ENCODE peak calls at places on chromosomes 12 and 14, in nine cellular contexts. J, E, D, R, V, S, G, C and I are unnamed samples.

GRCh38 chr14:102192840-102193502 is 53.3 kb downstream of the WDR20 start:
- DNase-seq in J (no peak), C (no peak), V (no peak), S (no peak), R (no peak), D (no peak), G (no peak), E (no peak), I (no peak)

GRCh38 chr14:100955201-100955600 is 51.7 kb upstream of the RTL1 start:
- DNase-seq in R (no peak), S (peak), C (no peak), G (peak), V (no peak), D (no peak), E (peak), J (peak), I (no peak)

GRCh38 chr12:40632933-40633332 is 59.3 kb upstream of the CNTN1 start:
- DNase-seq in R (no peak), D (no peak), V (no peak), C (no peak), G (no peak), S (no peak), E (no peak), J (no peak), I (no peak)

GRCh38 chr12:47995976-47996375 is 8.3 kb downstream of the COL2A1 start:
- DNase-seq in J (no peak), G (peak), D (no peak), R (peak), E (peak), C (peak), S (peak), V (no peak), I (no peak)

GRCh38 chr12:75480469-75480949 is at the start of gene GLIPR1:
- DNase-seq in G (peak), E (peak), J (peak), D (peak), R (peak), C (peak), S (peak), V (no peak), I (no peak)

GRCh38 chr12:45289245-45290217 is 73.6 kb downstream of the ANO6 start:
- DNase-seq in D (no peak), S (no peak), C (no peak), J (no peak), V (no peak), R (no peak), E (no peak), G (no peak), I (no peak)

GRCh38 chr14:71645656-71646055 is 286.6 kb upstream of the RGS6 start:
- DNase-seq in G (peak), R (no peak), D (no peak), C (no peak), S (no peak), E (peak), V (no peak), J (no peak), I (no peak)

GRCh38 chr14:98203421-98203820 is 1068.6 kb downstream of the BCL11B start:
- DNase-seq in G (no peak), E (no peak), C (peak), S (no peak), V (no peak), D (no peak), J (no peak), R (no peak), I (no peak)

GRCh38 chr14:91115986-91116385 is 2.1 kb downstream of the DGLUCY start:
- DNase-seq in R (no peak), G (no peak), E (no peak), V (no peak), D (no peak), J (no peak), C (no peak), S (no peak), I (no peak)

GRCh38 chr12:120252071-120252906 is 13.2 kb downstream of the PXN start:
- DNase-seq in C (no peak), E (no peak), G (no peak), R (no peak), J (no peak), V (no peak), S (no peak), D (no peak), I (no peak)

GRCh38 chr12:19074700-19075099 is 54.8 kb upstream of the PLEKHA5 start:
- DNase-seq in C (no peak), J (no peak), S (no peak), E (peak), V (no peak), R (no peak), D (no peak), G (peak), I (no peak)

GRCh38 chr12:5244513-5244972 is 187.4 kb upstream of the NTF3 start:
- DNase-seq in G (no peak), C (peak), V (peak), E (no peak), S (no peak), D (no peak), J (no peak), R (no peak), I (no peak)

GRCh38 chr12:9619411-9620179 is 11.9 kb upstream of the KLRB1 start:
- DNase-seq in R (no peak), E (no peak), D (no peak), V (no peak), S (no peak), G (no peak), C (no peak), J (no peak), I (no peak)

GRCh38 chr12:81077329-81077685 is 572 bp upstream of the ACSS3 start:
- DNase-seq in D (no peak), V (peak), J (no peak), E (peak), G (peak), C (no peak), R (no peak), S (no peak), I (no peak)

GRCh38 chr12:54723653-54724256 is 75.6 kb upstream of the DCD start:
- DNase-seq in D (no peak), V (peak), C (no peak), R (no peak), S (no peak), J (no peak), G (peak), E (peak), I (no peak)

GRCh38 chr12:106205208-106206069 is 42.4 kb downstream of the CKAP4 start:
- DNase-seq in R (no peak), S (no peak), J (no peak), G (no peak), D (no peak), V (no peak), E (no peak), C (no peak), I (no peak)

GRCh38 chr12:110533607-110534006 is 31.5 kb downstream of the RAD9B start:
- DNase-seq in V (no peak), C (peak), D (no peak), J (no peak), S (no peak), G (peak), R (no peak), E (peak), I (no peak)

GRCh38 chr12:44158746-44159145 is 322.9 kb downstream of the TMEM117 start:
- DNase-seq in S (no peak), C (no peak), D (no peak), R (no peak), J (no peak), V (no peak), E (no peak), G (no peak), I (no peak)

GRCh38 chr14:35331605-35332516 is 39.7 kb downstream of the PSMA6 start:
- DNase-seq in S (no peak), E (peak), J (no peak), V (no peak), G (peak), D (peak), R (no peak), C (peak), I (peak)

GRCh38 chr12:112153900-112154234 is 28.5 kb downstream of the TRAFD1 start:
- DNase-seq in D (peak), S (no peak), R (no peak), G (no peak), V (no peak), E (no peak), C (no peak), J (no peak), I (peak)

GRCh38 chr14:77024171-77024627 is 4.3 kb downstream of the IRF2BPL start:
- DNase-seq in S (no peak), E (no peak), V (peak), R (no peak), D (no peak), J (no peak), G (peak), C (peak), I (no peak)

GRCh38 chr12:45342171-45342570 is 126.3 kb downstream of the ANO6 start:
- DNase-seq in R (no peak), C (no peak), J (no peak), V (no peak), G (no peak), E (no peak), D (no peak), S (no peak), I (no peak)

GRCh38 chr12:43937947-43938346 is 102.1 kb downstream of the TMEM117 start:
- DNase-seq in R (no peak), G (peak), D (no peak), E (peak), J (peak), S (no peak), V (peak), C (peak), I (no peak)

GRCh38 chr12:14886271-14886670 is 617 bp upstream of the MGP start:
- DNase-seq in G (no peak), J (no peak), D (no peak), R (no peak), S (no peak), C (no peak), E (no peak), V (no peak), I (no peak)

GRCh38 chr12:94571556-94571955 is 78.8 kb downstream of the TMCC3 start:
- DNase-seq in E (peak), G (peak), R (peak), J (peak), S (no peak), D (no peak), C (peak), V (peak), I (no peak)

GRCh38 chr14:59632381-59632780 is 55.8 kb upstream of the CCDC175 start:
- DNase-seq in G (peak), E (peak), V (peak), J (peak), R (no peak), S (no peak), D (no peak), C (peak), I (no peak)

GRCh38 chr14:60757617-60758016 is 23.1 kb downstream of the MNAT1 start:
- DNase-seq in E (peak), J (no peak), V (no peak), R (peak), C (no peak), S (peak), D (no peak), G (peak), I (no peak)

GRCh38 chr12:132600048-132601032 is 10.0 kb downstream of the LRCOL1 start:
- DNase-seq in R (no peak), S (no peak), V (peak), E (peak), G (peak), J (peak), C (peak), D (peak), I (no peak)

GRCh38 chr12:68236421-68237059 is 10.9 kb upstream of the IL26 start:
- DNase-seq in D (no peak), E (peak), R (no peak), G (peak), J (peak), S (no peak), V (no peak), C (no peak), I (no peak)

GRCh38 chr14:24681056-24681455 is 47.1 kb upstream of the GZMB start:
- DNase-seq in G (no peak), R (no peak), D (no peak), C (no peak), V (no peak), E (no peak), S (no peak), J (no peak), I (no peak)

GRCh38 chr14:74302634-74303569 is at the start of gene ABCD4:
- DNase-seq in D (peak), S (peak), E (peak), C (peak), G (peak), R (peak), V (peak), J (peak), I (peak)

GRCh38 chr12:80445083-80445482 is 1.0 kb downstream of the PTPRQ start:
- DNase-seq in E (no peak), J (no peak), R (peak), G (peak), C (no peak), V (no peak), S (peak), D (no peak), I (no peak)

GRCh38 chr12:4780624-4781023 is 60.4 kb downstream of the GALNT8 start:
- DNase-seq in G (no peak), E (no peak), C (no peak), V (no peak), S (no peak), D (no peak), R (no peak), J (no peak), I (no peak)

GRCh38 chr12:24278832-24279231 is 329.4 kb upstream of the SOX5 start:
- DNase-seq in E (no peak), R (no peak), G (no peak), J (no peak), V (no peak), S (no peak), C (no peak), D (no peak), I (no peak)

GRCh38 chr12:38118632-38119031 is 197.9 kb upstream of the ALG10B start:
- DNase-seq in G (no peak), V (no peak), J (no peak), D (no peak), C (no peak), R (no peak), S (no peak), E (no peak), I (no peak)

GRCh38 chr12:40959041-40959440 is 229.1 kb upstream of the PDZRN4 start:
- DNase-seq in J (no peak), E (peak), S (peak), C (no peak), D (no peak), V (no peak), R (peak), G (peak), I (no peak)

GRCh38 chr12:129961111-129961510 is 57.3 kb upstream of the TMEM132D start:
- DNase-seq in E (no peak), R (no peak), V (no peak), C (no peak), J (no peak), G (no peak), S (no peak), D (no peak), I (no peak)

GRCh38 chr12:2409656-2410265 is 357.0 kb downstream of the CACNA1C start:
- DNase-seq in D (peak), C (no peak), J (no peak), E (no peak), R (no peak), S (no peak), V (no peak), G (no peak), I (no peak)
- TF ChIP-seq CTCF in D (no peak), C (no peak), J (no peak), E (no peak), R (no peak), S (no peak), V (no peak), G (no peak), I (no peak)

GRCh38 chr14:106459971-106460730 is 933.8 kb downstream of the TMEM121 start:
- DNase-seq in V (no peak), G (no peak), R (no peak), C (no peak), D (no peak), S (no peak), E (no peak), J (peak), I (no peak)
- TF ChIP-seq CTCF in V (no peak), G (no peak), R (no peak), C (no peak), D (peak), S (no peak), E (no peak), J (no peak), I (no peak)

DNA sequence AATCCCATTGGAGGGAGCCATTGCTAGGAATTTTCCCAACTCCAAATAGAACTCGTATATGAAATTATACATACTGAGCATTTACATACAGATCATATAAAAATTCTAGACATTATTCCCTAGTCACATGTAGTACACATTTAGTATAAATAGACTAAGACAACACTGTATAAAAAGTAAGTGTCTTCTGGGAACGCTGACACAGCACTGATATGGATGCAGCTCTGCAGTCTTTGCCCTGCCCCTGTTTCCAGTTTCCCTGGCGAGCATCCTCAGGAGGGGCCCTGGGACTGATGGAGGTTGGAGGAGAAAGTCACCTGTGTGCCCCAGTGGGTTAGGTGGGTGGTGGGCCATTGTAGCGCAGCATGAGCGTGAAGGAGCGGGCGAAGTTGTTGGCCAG is 97.8 kb upstream of the CLMN start:
- DNase-seq in D (no peak), J (no peak), E (no peak), C (no peak), G (no peak), R (no peak), S (no peak), V (no peak), I (no peak)
- TF ChIP-seq CTCF in D (no peak), J (no peak), E (no peak), C (no peak), G (no peak), R (no peak), S (no peak), V (no peak), I (peak)

DNA sequence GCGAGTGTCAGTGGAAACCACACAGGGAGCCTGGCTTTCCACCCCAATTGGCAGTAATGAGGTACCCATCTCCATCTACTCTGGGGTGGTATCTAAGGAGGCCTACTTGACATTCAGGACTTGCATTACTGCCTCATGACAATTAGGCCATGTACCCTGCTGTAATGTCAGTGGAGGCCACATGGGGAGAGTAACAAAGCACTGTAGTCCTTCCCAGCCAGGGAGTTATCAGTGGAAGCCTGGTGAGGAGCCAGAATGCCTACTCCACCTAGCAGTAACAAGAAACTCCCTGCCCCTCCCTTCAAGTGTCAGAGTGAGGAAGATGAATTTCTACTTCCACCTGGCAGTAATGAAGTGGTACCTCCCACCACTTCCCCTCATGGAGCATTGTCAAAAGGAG is 12.5 kb downstream of the TIMM9 start:
- DNase-seq in S (no peak), D (no peak), J (no peak), E (no peak), C (no peak), G (no peak), R (no peak), V (no peak), I (no peak)
- TF ChIP-seq CTCF in S (no peak), D (no peak), J (no peak), E (no peak), C (no peak), G (no peak), R (no peak), V (no peak), I (no peak)